ENCODE peak calls at places on chromosomes 5 and 9, in eight cellular contexts. One of them, this sample, is unnamed.

GRCh38 chr9:137085918-137086530 is 761 bp upstream of the MAN1B1 start:
- DNase-seq in LoVo: no peak
- DNase-seq in GM19239: no peak
- DNase-seq in glutamatergic neuron: no peak
- DNase-seq in GM18507: no peak
- DNase-seq in CD4-positive, alpha-beta T cell: peak
- DNase-seq in T-helper 2 cell: no peak
- DNase-seq in CD8-positive, alpha-beta memory T cell: no peak
- DNase-seq in this sample: peak

GRCh38 chr9:2481216-2481615 is 140.4 kb upstream of the VLDLR start:
- DNase-seq in LoVo: no peak
- DNase-seq in GM19239: no peak
- DNase-seq in glutamatergic neuron: no peak
- DNase-seq in GM18507: no peak
- DNase-seq in CD4-positive, alpha-beta T cell: no peak
- DNase-seq in T-helper 2 cell: no peak
- DNase-seq in CD8-positive, alpha-beta memory T cell: no peak
- DNase-seq in this sample: no peak

GRCh38 chr9:114606068-114606467 is 5.0 kb upstream of the TMEM268 start:
- DNase-seq in LoVo: no peak
- DNase-seq in GM19239: no peak
- DNase-seq in glutamatergic neuron: no peak
- DNase-seq in GM18507: no peak
- DNase-seq in CD4-positive, alpha-beta T cell: no peak
- DNase-seq in T-helper 2 cell: no peak
- DNase-seq in CD8-positive, alpha-beta memory T cell: no peak
- DNase-seq in this sample: peak

GRCh38 chr5:137156175-137156574 is 343.0 kb downstream of the SPOCK1 start:
- DNase-seq in LoVo: no peak
- DNase-seq in GM19239: no peak
- DNase-seq in glutamatergic neuron: no peak
- DNase-seq in GM18507: no peak
- DNase-seq in CD4-positive, alpha-beta T cell: no peak
- DNase-seq in T-helper 2 cell: no peak
- DNase-seq in CD8-positive, alpha-beta memory T cell: no peak
- DNase-seq in this sample: no peak

GRCh38 chr5:138408023-138408422 is 30.8 kb upstream of the REEP2 start:
- DNase-seq in LoVo: no peak
- DNase-seq in GM19239: no peak
- DNase-seq in glutamatergic neuron: peak
- DNase-seq in GM18507: no peak
- DNase-seq in CD4-positive, alpha-beta T cell: no peak
- DNase-seq in T-helper 2 cell: no peak
- DNase-seq in CD8-positive, alpha-beta memory T cell: no peak
- DNase-seq in this sample: no peak

GRCh38 chr5:167294861-167295685 is 996.4 kb upstream of the WWC1 start:
- DNase-seq in LoVo: peak
- DNase-seq in GM19239: no peak
- DNase-seq in glutamatergic neuron: no peak
- DNase-seq in GM18507: no peak
- DNase-seq in CD4-positive, alpha-beta T cell: no peak
- DNase-seq in T-helper 2 cell: no peak
- DNase-seq in CD8-positive, alpha-beta memory T cell: no peak
- DNase-seq in this sample: peak

GRCh38 chr9:135961277-135961705 is at the start of gene UBAC1:
- DNase-seq in LoVo: peak
- DNase-seq in GM19239: peak
- DNase-seq in glutamatergic neuron: peak
- DNase-seq in GM18507: peak
- DNase-seq in CD4-positive, alpha-beta T cell: peak
- DNase-seq in T-helper 2 cell: peak
- DNase-seq in CD8-positive, alpha-beta memory T cell: peak
- DNase-seq in this sample: peak

GRCh38 chr5:84287964-84288363 is 96.7 kb downstream of the EDIL3 start:
- DNase-seq in LoVo: peak
- DNase-seq in GM19239: no peak
- DNase-seq in glutamatergic neuron: no peak
- DNase-seq in GM18507: no peak
- DNase-seq in CD4-positive, alpha-beta T cell: no peak
- DNase-seq in T-helper 2 cell: no peak
- DNase-seq in CD8-positive, alpha-beta memory T cell: no peak
- DNase-seq in this sample: peak

GRCh38 chr9:133935328-133936040 is 56.6 kb downstream of the VAV2 start:
- DNase-seq in LoVo: no peak
- DNase-seq in GM19239: no peak
- DNase-seq in glutamatergic neuron: no peak
- DNase-seq in GM18507: no peak
- DNase-seq in CD4-positive, alpha-beta T cell: no peak
- DNase-seq in T-helper 2 cell: no peak
- DNase-seq in CD8-positive, alpha-beta memory T cell: no peak
- DNase-seq in this sample: no peak

GRCh38 chr5:14193496-14193895 is 50.4 kb downstream of the TRIO start:
- DNase-seq in LoVo: no peak
- DNase-seq in GM19239: no peak
- DNase-seq in glutamatergic neuron: no peak
- DNase-seq in GM18507: no peak
- DNase-seq in CD4-positive, alpha-beta T cell: no peak
- DNase-seq in T-helper 2 cell: no peak
- DNase-seq in CD8-positive, alpha-beta memory T cell: no peak
- DNase-seq in this sample: no peak

GRCh38 chr5:176723440-176723839 is 76.2 kb downstream of the TSPAN17 start:
- DNase-seq in LoVo: no peak
- DNase-seq in GM19239: no peak
- DNase-seq in glutamatergic neuron: no peak
- DNase-seq in GM18507: no peak
- DNase-seq in CD4-positive, alpha-beta T cell: no peak
- DNase-seq in T-helper 2 cell: no peak
- DNase-seq in CD8-positive, alpha-beta memory T cell: no peak
- DNase-seq in this sample: no peak